ENCODE peak calls at places on chromosomes 3 and 15, in eight cellular contexts. L is HFFc6; E is activated CD4-positive, alpha-beta T cell treated with anti-CD3 and anti-CD28 coated beads, Interleukin-2, amount 10 ng/mL, durations not matched to agents 7 days and 5 days; O is neuronal stem cell; U is T-cell; R is sigmoid colon; F is NCI-H1436; M is trophoblast cell. K is an unnamed sample.
A peak's percentile ranks its signal among the peaks of the same experiment; 100 is the strongest.

GRCh38 chr3:10011644-10012043 is 14.6 kb upstream of the FANCD2 start:
- DNase-seq in E (no peak), M (no peak), L (peak; percentile 33), F (no peak), U (no peak), O (no peak), R (no peak), K (no peak)

GRCh38 chr3:100436951-100437350 is 35.6 kb downstream of the LNP1 start:
- DNase-seq in E (no peak), R (no peak), U (no peak), M (no peak), F (no peak), L (no peak), O (no peak), K (no peak)

GRCh38 chr3:4730734-4731133 is 237.6 kb downstream of the ITPR1 start:
- DNase-seq in O (no peak), R (no peak), M (no peak), L (no peak), E (no peak), F (no peak), U (no peak), K (peak; percentile 76)

GRCh38 chr3:58063424-58063823 is 55.2 kb downstream of the FLNB start:
- DNase-seq in E (no peak), F (no peak), O (no peak), R (peak; percentile 89), U (no peak), M (no peak), L (peak; percentile 78), K (no peak)

GRCh38 chr15:41983621-41984571 is 11.5 kb upstream of the EHD4 start:
- DNase-seq in F (no peak), M (no peak), L (no peak), O (no peak), U (no peak), E (no peak), R (peak; percentile 57), K (no peak)

GRCh38 chr15:67884514-67885225 is 44.8 kb upstream of the RNU6-1 start:
- DNase-seq in M (peak; percentile 81), O (peak; percentile 69), R (peak; percentile 93), E (peak; percentile 42), L (peak; percentile 16), F (peak; percentile 8), U (peak; percentile 11), K (no peak)

GRCh38 chr15:71790081-71790480 is 20.3 kb upstream of the NR2E3 start:
- DNase-seq in E (no peak), M (peak; percentile 82), L (peak; percentile 48), O (no peak), U (no peak), F (no peak), R (peak; percentile 20), K (no peak)

GRCh38 chr3:84555629-84556028 is 403.2 kb upstream of the CADM2 start:
- DNase-seq in E (no peak), O (no peak), L (no peak), F (no peak), R (no peak), M (no peak), U (no peak), K (no peak)

GRCh38 chr15:70762469-70763119 is 764 bp downstream of the UACA start:
- DNase-seq in L (peak; percentile 66), R (peak; percentile 74), O (peak; percentile 38), M (peak; percentile 25), U (no peak), E (no peak), F (no peak), K (no peak)

GRCh38 chr3:142251951-142252350 is 26.6 kb upstream of the GK5 start:
- DNase-seq in E (no peak), U (no peak), M (no peak), L (no peak), O (no peak), F (no peak), R (no peak), K (no peak)

GRCh38 chr3:194885766-194886165 is 200.1 kb downstream of the FAM43A start:
- DNase-seq in F (no peak), O (no peak), L (no peak), E (no peak), M (no peak), U (no peak), R (no peak), K (no peak)

GRCh38 chr3:145798691-145799550 is 362.1 kb downstream of the PLOD2 start:
- DNase-seq in R (peak; percentile 39), M (no peak), F (no peak), E (no peak), L (no peak), O (peak; percentile 17), U (no peak), K (no peak)

GRCh38 chr3:63976862-63977180 is 46.5 kb downstream of the PSMD6 start:
- DNase-seq in M (no peak), E (no peak), F (no peak), L (no peak), U (no peak), O (no peak), R (no peak), K (no peak)

GRCh38 chr3:154684021-154684420 is 254.0 kb upstream of the GPR149 start:
- DNase-seq in O (no peak), R (no peak), L (no peak), M (no peak), U (no peak), F (no peak), E (no peak), K (no peak)

K was measured in NCI-H748 treated with DMSO at 0.1 percent for 48 hours.